ENCODE peak calls at places on chromosomes 6 and 20, in four cellular contexts. Z is neural progenitor cell, H is endothelial cell of umbilical vein, T is mesenchymal stem cell. W is an unnamed sample.

GRCh38 chr6:124052120-124052519 is 248.5 kb downstream of the NKAIN2 start:
- DNase-seq in T (no peak), Z (no peak), H (no peak), W (no peak)

GRCh38 chr6:4402477-4402976 is 267.2 kb upstream of the ECI2 start:
- DNase-seq in Z (no peak), H (peak), T (peak), W (no peak)

GRCh38 chr6:70277480-70277879 is 25.4 kb downstream of the COL9A1 start:
- DNase-seq in H (no peak), Z (no peak), T (peak), W (no peak)

GRCh38 chr6:110328231-110328630 is 29.9 kb downstream of the METTL24 start:
- DNase-seq in Z (no peak), H (no peak), T (peak), W (no peak)

GRCh38 chr20:24502184-24502583 is 32.8 kb downstream of the SYNDIG1 start:
- DNase-seq in H (no peak), T (peak), Z (no peak), W (no peak)

GRCh38 chr6:150681992-150682391 is 82.3 kb downstream of the PLEKHG1 start:
- DNase-seq in Z (no peak), T (no peak), H (no peak), W (no peak)

GRCh38 chr20:25247100-25247665 is 702 bp upstream of the PYGB start:
- DNase-seq in T (peak), Z (peak), H (peak), W (no peak)

GRCh38 chr6:16762265-16762546 is 946 bp upstream of the ATXN1 start:
- DNase-seq in H (no peak), T (peak), Z (no peak), W (no peak)

GRCh38 chr6:138107078-138107751 is at the start of gene PERP:
- DNase-seq in Z (peak), T (peak), H (peak), W (no peak)

GRCh38 chr6:36120539-36120938 is 9.8 kb upstream of the MAPK13 start:
- DNase-seq in T (no peak), H (no peak), Z (no peak), W (no peak)

GRCh38 chr6:151300267-151300930 is 60.6 kb downstream of the AKAP12 start:
- DNase-seq in Z (no peak), T (no peak), H (no peak), W (no peak)

GRCh38 chr20:45470262-45470931 is 844 bp downstream of the WFDC2 start:
- DNase-seq in Z (peak), T (peak), H (no peak), W (no peak)

GRCh38 chr20:42589976-42590639 is 599.6 kb downstream of the PTPRT start:
- DNase-seq in H (no peak), T (no peak), Z (no peak), W (no peak)

GRCh38 chr6:32700391-32701040 is 34.1 kb upstream of the HLA-DQB1 start:
- DNase-seq in T (peak), H (peak), Z (peak), W (peak)

GRCh38 chr20:11917663-11918062 is at the start of gene BTBD3:
- DNase-seq in T (no peak), Z (peak), H (peak), W (no peak)

GRCh38 chr20:54129350-54129749 is 44.4 kb downstream of the CYP24A1 start:
- DNase-seq in Z (no peak), T (no peak), H (no peak), W (no peak)

GRCh38 chr6:101462576-101462975 is 69.1 kb downstream of the GRIK2 start:
- DNase-seq in T (peak), H (no peak), Z (no peak), W (no peak)

GRCh38 chr6:53793318-53793975 is 1.4 kb upstream of the LRRC1 start:
- DNase-seq in T (peak), H (peak), Z (peak), W (peak)

GRCh38 chr6:2619651-2620050 is 131.1 kb downstream of the MYLK4 start:
- DNase-seq in T (no peak), H (no peak), Z (no peak), W (no peak)

GRCh38 chr6:72704979-72705378 is 83.1 kb downstream of the KCNQ5 start:
- DNase-seq in T (peak), Z (peak), H (peak), W (no peak)

GRCh38 chr20:46128310-46129151 is 10.4 kb downstream of the CD40 start:
- DNase-seq in H (peak), Z (peak), T (peak), W (no peak)

GRCh38 chr20:36792422-36792821 is 18.9 kb upstream of the DSN1 start:
- DNase-seq in H (peak), T (peak), Z (peak), W (no peak)

GRCh38 chr6:16781348-16782169 is 20.3 kb upstream of the ATXN1 start:
- DNase-seq in H (no peak), Z (no peak), T (peak), W (no peak)

GRCh38 chr6:148758492-148758891 is 11.7 kb downstream of the UST start:
- DNase-seq in H (no peak), T (no peak), Z (no peak), W (no peak)

GRCh38 chr6:119974430-119975159 is 625.0 kb upstream of the MAN1A1 start:
- DNase-seq in Z (no peak), H (no peak), T (no peak), W (no peak)

GRCh38 chr20:40511478-40511877 is 177.6 kb downstream of the MAFB start:
- DNase-seq in H (no peak), T (no peak), Z (no peak), W (no peak)

GRCh38 chr6:111834356-111834755 is 38.9 kb downstream of the FYN start:
- DNase-seq in H (no peak), T (no peak), Z (no peak), W (no peak)

GRCh38 chr6:106444777-106445507 is 84.4 kb downstream of the CRYBG1 start:
- DNase-seq in H (peak), T (peak), Z (peak), W (peak)

GRCh38 chr6:7378629-7379218 is 10.8 kb downstream of the CAGE1 start:
- DNase-seq in T (no peak), Z (no peak), H (no peak), W (no peak)

GRCh38 chr20:38184098-38184497 is 19.0 kb upstream of the TGM2 start:
- DNase-seq in Z (no peak), H (peak), T (no peak), W (no peak)

GRCh38 chr6:66735106-66735890 is 1028.3 kb upstream of the EYS start:
- DNase-seq in Z (no peak), H (no peak), T (peak), W (no peak)

GRCh38 chr6:43724914-43725642 is 37.5 kb upstream of the MRPS18A start:
- DNase-seq in T (peak), Z (no peak), H (no peak), W (peak)

DNA sequence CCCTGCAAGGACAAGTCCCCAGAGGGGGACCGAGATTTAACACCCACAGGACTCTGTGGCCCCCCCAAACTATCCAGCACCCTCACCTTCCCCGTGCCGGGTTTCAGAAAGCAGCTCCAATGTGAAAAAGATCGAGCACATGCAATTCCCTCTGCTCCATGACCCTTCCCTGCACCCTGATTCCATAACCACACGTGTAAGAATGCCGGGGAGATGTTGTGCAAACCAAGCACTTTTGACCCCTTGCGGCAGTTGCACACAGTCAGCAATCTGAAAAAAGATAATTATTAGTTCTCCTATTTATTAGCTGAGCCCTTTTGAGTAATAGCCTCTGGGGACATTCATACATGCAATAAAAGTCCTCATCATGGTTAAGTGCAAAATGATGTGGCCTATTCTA is 13.0 kb downstream of the FOXQ1 start:
- DNase-seq in T (no peak), Z (no peak), H (no peak), W (no peak)
- H3K9ac ChIP-seq in T (peak), Z (no peak), H (no peak), W (no peak)

GRCh38 chr6:39821014-39821738 is 29.0 kb downstream of the DAAM2 start:
- DNase-seq in Z (no peak), T (no peak), H (no peak), W (no peak)
- H3K9ac ChIP-seq in Z (no peak), T (peak), H (no peak), W (no peak)

DNA sequence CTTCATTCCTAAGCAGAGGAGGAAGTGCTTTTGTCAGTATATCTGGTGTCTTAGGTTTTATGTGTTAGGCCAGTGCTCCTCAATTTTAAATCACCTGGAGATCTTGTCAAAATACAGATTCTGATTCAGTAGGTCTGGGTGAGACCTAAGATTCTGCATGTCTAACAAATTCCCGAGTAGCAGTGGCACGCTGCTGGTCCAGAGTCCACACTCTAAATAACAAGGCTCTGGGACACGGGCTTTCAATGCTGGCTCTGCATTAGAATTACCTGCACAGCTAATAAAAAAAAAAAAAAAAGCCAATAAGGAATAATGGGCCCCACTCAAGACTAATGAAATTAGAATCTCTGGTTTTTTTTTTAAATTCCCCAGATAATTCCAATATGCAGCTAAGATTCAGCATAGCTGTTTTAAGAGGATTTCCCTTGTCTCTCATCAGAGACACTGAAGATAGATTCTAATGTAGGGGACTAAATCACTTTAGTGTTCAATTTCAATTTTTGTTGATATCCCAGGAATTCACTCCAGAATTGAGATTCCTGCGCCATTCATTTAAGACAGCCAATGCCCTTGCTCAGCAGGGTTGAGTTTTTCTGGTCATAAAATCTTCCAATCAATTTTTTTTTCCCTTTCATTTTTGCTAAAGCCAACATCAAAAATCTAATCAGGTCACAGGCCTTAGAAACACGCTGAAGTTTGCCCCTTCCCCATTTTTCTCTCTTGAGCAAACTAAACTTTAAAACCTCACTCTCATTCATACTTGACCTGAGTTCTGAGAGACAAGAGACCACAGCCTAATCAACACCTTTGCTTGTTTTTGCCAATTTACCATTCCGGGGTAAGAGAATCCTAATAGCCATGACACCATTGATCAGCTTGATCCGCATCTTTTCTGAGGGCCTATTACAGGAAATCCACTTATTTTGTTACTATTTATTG is 2.4 kb downstream of the TDP2 start:
- DNase-seq in H (no peak), T (no peak), Z (no peak), W (no peak)
- H3K9ac ChIP-seq in H (no peak), T (peak), Z (no peak), W (no peak)

DNA sequence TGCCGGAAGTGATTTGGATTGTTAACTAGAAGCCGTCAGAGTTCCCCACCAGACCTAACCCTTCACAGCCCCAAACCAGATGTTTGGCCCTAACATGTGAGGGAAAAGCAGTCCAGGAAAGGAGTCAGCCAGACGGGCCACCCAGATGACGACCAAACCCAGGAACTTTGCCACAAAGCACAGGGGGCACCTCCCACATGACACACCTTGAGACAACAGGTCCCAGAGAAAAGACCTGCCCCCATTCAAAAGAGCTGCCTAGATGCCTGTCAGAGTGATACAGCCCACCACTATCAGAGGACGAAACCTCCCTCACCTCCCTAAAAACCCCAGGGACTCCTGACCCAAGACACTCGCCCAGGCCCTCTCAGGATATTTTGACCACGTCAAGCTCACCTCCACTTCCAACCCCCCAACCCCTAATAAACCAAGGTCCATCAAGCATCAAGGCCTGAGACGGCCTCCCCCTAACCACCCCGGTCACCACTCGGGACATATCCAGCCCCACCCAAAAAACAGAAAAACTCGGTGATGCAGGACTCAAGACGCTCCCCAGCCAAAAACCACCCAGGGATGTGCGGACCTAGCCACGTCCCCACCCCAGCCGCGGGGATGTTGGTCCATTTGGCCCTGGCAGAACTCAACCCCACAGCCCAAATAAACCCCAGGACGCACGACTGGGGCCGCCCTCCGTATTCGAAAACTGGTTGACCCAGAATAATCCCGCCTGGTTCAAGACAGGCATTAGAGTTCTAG is 662 bp downstream of the ZNF343 start:
- DNase-seq in H (peak), Z (no peak), T (no peak), W (no peak)
- H3K9ac ChIP-seq in H (peak), Z (peak), T (peak), W (peak)

GRCh38 chr6:107616776-107617175 is 126.9 kb downstream of the SOBP start:
- DNase-seq in Z (peak), T (no peak), H (no peak), W (no peak)
- H3K9ac ChIP-seq in Z (no peak), T (no peak), H (no peak), W (no peak)

GRCh38 chr20:63682384-63683139 is 13.9 kb upstream of the TNFRSF6B start:
- DNase-seq in Z (no peak), T (peak), H (peak), W (no peak)
- H3K9ac ChIP-seq in Z (peak), T (peak), H (peak), W (no peak)

GRCh38 chr6:164628302-164628931 is 681.0 kb downstream of the C6orf118 start:
- DNase-seq in T (peak), H (no peak), Z (no peak), W (no peak)
- H3K9ac ChIP-seq in T (no peak), H (no peak), Z (no peak), W (no peak)

DNA sequence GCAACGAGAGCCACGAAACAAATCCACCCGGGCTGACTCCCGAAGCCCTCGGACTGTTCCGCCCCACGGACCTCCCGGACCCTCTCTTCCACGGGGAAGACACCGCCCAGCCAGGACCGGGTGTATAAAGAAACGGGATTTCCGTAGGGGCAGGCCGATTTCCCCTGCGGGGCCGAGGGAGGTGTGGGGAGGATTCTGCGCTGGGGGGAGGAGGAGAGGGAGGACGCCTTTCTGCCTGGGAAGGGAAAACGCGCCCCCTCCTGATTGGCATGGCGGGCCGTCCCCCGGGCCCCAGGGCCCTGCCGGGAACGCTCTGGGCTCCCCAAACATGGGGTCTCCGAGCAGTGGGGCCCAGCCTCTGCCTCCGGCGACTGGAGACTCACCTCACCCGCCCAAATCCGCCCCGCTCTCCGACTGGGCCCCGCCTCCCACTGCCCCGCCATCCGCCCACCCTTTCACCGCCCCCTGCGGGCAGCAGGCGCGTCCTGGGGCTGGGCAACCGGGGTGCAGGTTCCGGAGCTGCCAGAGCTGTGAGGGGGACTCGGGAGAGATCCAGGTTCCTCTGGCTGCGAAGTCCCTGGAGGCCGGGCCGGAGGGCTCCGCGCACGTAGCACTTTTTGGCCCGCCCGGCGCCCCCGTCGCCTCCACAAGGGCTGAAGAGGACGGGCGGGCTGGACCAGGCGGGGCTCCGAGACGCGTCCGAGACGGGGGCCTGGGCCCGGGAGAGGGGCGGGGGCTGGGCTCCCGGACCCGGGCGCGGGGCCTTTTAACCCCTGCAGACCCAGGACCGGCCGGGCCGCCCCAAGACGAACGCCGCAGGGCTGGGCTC is 586 bp upstream of the PPDPF start:
- DNase-seq in H (peak), Z (peak), T (peak), W (no peak)
- H3K9ac ChIP-seq in H (peak), Z (peak), T (peak), W (peak)

W was measured in SK-N-MC.